ENCODE peak calls at places on chromosomes 7 and 10, in nine cellular contexts. H, R, M, C, A, B, E, N and L are unnamed samples.

GRCh38 chr7:120996333-120996982 is 7.9 kb downstream of the CPED1 start:
- DNase-seq in N (no peak), R (no peak), C (peak), M (peak), H (no peak), A (peak), B (no peak), E (peak), L (peak)

GRCh38 chr10:101941871-101942270 is 98.3 kb upstream of the KCNIP2 start:
- DNase-seq in N (no peak), E (no peak), C (no peak), A (no peak), R (no peak), M (no peak), B (no peak), H (no peak), L (no peak)

GRCh38 chr7:1053816-1054370 is 9.5 kb downstream of the GPR146 start:
- DNase-seq in M (no peak), H (no peak), N (no peak), R (no peak), A (no peak), E (no peak), C (no peak), B (no peak), L (no peak)

GRCh38 chr10:74150151-74151056 is at the start of gene AP3M1:
- DNase-seq in C (peak), R (peak), N (peak), M (peak), B (peak), H (peak), A (peak), E (no peak), L (peak)

GRCh38 chr10:29245476-29245875 is 43.4 kb upstream of the LYZL1 start:
- DNase-seq in N (no peak), R (no peak), E (no peak), C (no peak), M (no peak), B (no peak), H (no peak), A (no peak), L (no peak)

GRCh38 chr7:67392596-67393438 is 396.2 kb downstream of the TYW1 start:
- DNase-seq in E (no peak), M (no peak), A (no peak), B (no peak), C (no peak), R (no peak), N (no peak), H (no peak), L (no peak)

GRCh38 chr7:471866-472639 is 47.6 kb downstream of the PDGFA start:
- DNase-seq in H (no peak), E (no peak), C (peak), N (peak), B (no peak), M (peak), A (peak), R (no peak), L (peak)

GRCh38 chr10:63976538-63976937 is 455.3 kb downstream of the REEP3 start:
- DNase-seq in N (peak), H (peak), R (peak), B (peak), A (peak), M (peak), C (peak), E (no peak), L (no peak)

GRCh38 chr10:73968101-73968515 is 29.8 kb upstream of the VCL start:
- DNase-seq in B (no peak), E (peak), N (no peak), H (no peak), C (no peak), R (no peak), M (no peak), A (no peak), L (no peak)

GRCh38 chr7:159061674-159062212 is 82.9 kb downstream of the VIPR2 start:
- DNase-seq in B (no peak), H (no peak), R (no peak), C (no peak), E (no peak), N (no peak), M (peak), A (no peak), L (no peak)

GRCh38 chr10:14184841-14185500 is 145.8 kb downstream of the FRMD4A start:
- DNase-seq in R (no peak), B (peak), E (peak), N (no peak), M (peak), H (peak), C (no peak), A (no peak), L (no peak)

GRCh38 chr7:150949971-150950491 is 28.1 kb downstream of the KCNH2 start:
- DNase-seq in E (no peak), R (peak), H (no peak), C (no peak), A (peak), N (no peak), B (no peak), M (no peak), L (no peak)

GRCh38 chr7:20744913-20745587 is 41.6 kb downstream of the SP8 start:
- DNase-seq in B (no peak), H (no peak), C (peak), A (no peak), M (no peak), R (no peak), N (no peak), E (no peak), L (no peak)

GRCh38 chr10:77406764-77407430 is 230.7 kb downstream of the KCNMA1 start:
- DNase-seq in E (no peak), N (no peak), M (no peak), R (no peak), C (no peak), A (no peak), B (no peak), H (no peak), L (no peak)

GRCh38 chr10:68787813-68788212 is 39.5 kb upstream of the STOX1 start:
- DNase-seq in E (no peak), B (no peak), N (no peak), C (no peak), A (no peak), M (no peak), R (no peak), H (no peak), L (no peak)

GRCh38 chr7:128021361-128021760 is 9.9 kb downstream of the LRRC4 start:
- DNase-seq in A (no peak), H (no peak), B (no peak), R (no peak), N (no peak), C (peak), M (peak), E (no peak), L (no peak)

GRCh38 chr7:1767524-1767923 is 97.4 kb downstream of the ELFN1 start:
- DNase-seq in E (no peak), H (peak), R (no peak), M (no peak), N (no peak), C (no peak), B (no peak), A (no peak), L (no peak)

GRCh38 chr7:23268746-23269145 is 22.2 kb downstream of the GPNMB start:
- DNase-seq in M (no peak), R (no peak), C (no peak), H (no peak), N (no peak), E (no peak), B (no peak), A (no peak), L (no peak)

GRCh38 chr10:3435671-3436070 is 263.1 kb upstream of the PITRM1 start:
- DNase-seq in H (no peak), C (no peak), B (no peak), A (no peak), N (no peak), M (no peak), E (no peak), R (no peak), L (no peak)

GRCh38 chr7:112485766-112486165 is 5.0 kb downstream of the LSMEM1 start:
- DNase-seq in A (no peak), N (no peak), H (no peak), B (no peak), R (no peak), M (no peak), E (no peak), C (no peak), L (no peak)

GRCh38 chr7:66847879-66848810 is 72.9 kb upstream of the TMEM248 start:
- DNase-seq in C (peak), M (peak), E (no peak), H (no peak), R (no peak), N (no peak), A (no peak), B (no peak), L (no peak)

GRCh38 chr10:101283762-101284161 is 54.5 kb upstream of the LBX1 start:
- DNase-seq in H (no peak), A (no peak), E (no peak), C (no peak), B (no peak), R (no peak), M (no peak), N (no peak), L (no peak)

GRCh38 chr10:29243750-29244149 is 45.1 kb upstream of the LYZL1 start:
- DNase-seq in E (no peak), A (no peak), H (no peak), C (peak), R (no peak), M (no peak), N (no peak), B (no peak), L (no peak)